ENCODE peak calls at places on chromosomes 12 and 14, in four cellular contexts. D, N, W and H are unnamed samples.
A peak's percentile ranks its signal among the peaks of the same experiment; 100 is the strongest.

GRCh38 chr12:51917041-51917590 is 9.8 kb downstream of the ACVRL1 start:
- DNase-seq in W (no peak), D (no peak), N (no peak), H (peak; percentile 32)

GRCh38 chr12:82176761-82177490 is 181.3 kb downstream of the CCDC59 start:
- DNase-seq in D (no peak), N (no peak), W (peak; percentile 11), H (no peak)

GRCh38 chr12:89848732-89849131 is 140.1 kb upstream of the ATP2B1 start:
- DNase-seq in N (no peak), D (no peak), W (no peak), H (no peak)

GRCh38 chr14:102840115-102840514 is 62.9 kb downstream of the TRAF3 start:
- DNase-seq in D (no peak), W (no peak), N (no peak), H (no peak)

GRCh38 chr12:118102070-118102469 is 1.7 kb downstream of the VSIG10 start:
- DNase-seq in D (no peak), W (peak; percentile 43), N (no peak), H (no peak)

GRCh38 chr12:50302686-50303085 is 19.4 kb upstream of the LIMA1 start:
- DNase-seq in N (no peak), W (peak; percentile 52), D (peak; percentile 80), H (no peak)

GRCh38 chr14:31926652-31927347 is 150.3 kb upstream of the ARHGAP5 start:
- DNase-seq in D (no peak), N (no peak), W (no peak), H (no peak)

GRCh38 chr12:74537126-74537706 is 419 bp upstream of the ATXN7L3B start:
- DNase-seq in N (no peak), W (peak; percentile 62), D (peak; percentile 40), H (no peak)

GRCh38 chr14:44945264-44945663 is 16.5 kb downstream of the KLHL28 start:
- DNase-seq in W (no peak), N (no peak), D (peak; percentile 68), H (no peak)

GRCh38 chr14:93395227-93395626 is 35.5 kb upstream of the UNC79 start:
- DNase-seq in W (no peak), D (no peak), N (no peak), H (no peak)

GRCh38 chr12:117141097-117141898 is 42.1 kb upstream of the TESC start:
- DNase-seq in N (no peak), W (no peak), D (no peak), H (no peak)

GRCh38 chr12:80188566-80188965 is 89.2 kb downstream of the OTOGL start:
- DNase-seq in N (no peak), W (no peak), D (no peak), H (no peak)

GRCh38 chr12:93794738-93795137 is 117.6 kb downstream of the CRADD start:
- DNase-seq in W (no peak), N (no peak), D (no peak), H (no peak)

GRCh38 chr12:4580165-4580773 is 18.3 kb downstream of the DYRK4 start:
- DNase-seq in N (no peak), D (no peak), W (no peak), H (no peak)

GRCh38 chr14:94129111-94129757 is at the start of gene IFI27L2:
- DNase-seq in D (peak; percentile 95), N (peak; percentile 80), W (peak; percentile 82), H (no peak)

GRCh38 chr12:72057330-72057911 is 118.8 kb downstream of the TPH2 start:
- DNase-seq in D (no peak), N (no peak), W (peak; percentile 39), H (no peak)

GRCh38 chr14:56816575-56817391 is 6.5 kb upstream of the OTX2 start:
- DNase-seq in N (peak; percentile 58), D (no peak), W (no peak), H (peak; percentile 70)

GRCh38 chr12:32390572-32391219 is 8.7 kb upstream of the FGD4 start:
- DNase-seq in N (no peak), D (no peak), W (no peak), H (no peak)

GRCh38 chr12:109923038-109923437 is 23.0 kb downstream of the TCHP start:
- DNase-seq in N (no peak), W (no peak), D (no peak), H (peak; percentile 63)

GRCh38 chr14:90722590-90722989 is 93.6 kb downstream of the TTC7B start:
- DNase-seq in W (no peak), N (no peak), D (no peak), H (no peak)

GRCh38 chr14:103705158-103705523 is 10.1 kb downstream of the XRCC3 start:
- DNase-seq in W (no peak), N (no peak), D (no peak), H (no peak)

GRCh38 chr12:6644903-6645302 is 2.3 kb downstream of the ACRBP start:
- DNase-seq in D (no peak), W (no peak), N (peak; percentile 21), H (no peak)

GRCh38 chr14:37625597-37626595 is 30.5 kb downstream of the TTC6 start:
- DNase-seq in D (no peak), N (no peak), W (no peak), H (no peak)